ENCODE peak calls at places on chromosomes 16 and 17, in five cellular contexts. Z is CD8-positive, alpha-beta T cell; M is GM23338; U is psoas muscle; W is HCT116. E is an unnamed sample.

GRCh38 chr16:67766281-67766680 is 40.1 kb downstream of the RANBP10 start:
- DNase-seq in M (no peak), W (no peak), Z (no peak), U (no peak), E (no peak)

GRCh38 chr16:87358250-87358649 is 25.3 kb downstream of the FBXO31 start:
- DNase-seq in M (no peak), W (no peak), U (no peak), Z (no peak), E (no peak)

GRCh38 chr17:15490634-15491261 is 23.3 kb upstream of the CDRT4 start:
- DNase-seq in W (peak), M (peak), Z (no peak), U (peak), E (no peak)

GRCh38 chr17:74357466-74357809 is 4.2 kb downstream of the BTBD17 start:
- DNase-seq in M (peak), Z (no peak), W (no peak), U (no peak), E (no peak)

GRCh38 chr17:2138768-2139167 is 83.9 kb downstream of the HIC1 start:
- DNase-seq in Z (no peak), M (no peak), W (no peak), U (peak), E (no peak)

GRCh38 chr17:64150237-64151015 is 20.5 kb upstream of the ERN1 start:
- DNase-seq in Z (no peak), W (no peak), M (no peak), U (peak), E (no peak)

GRCh38 chr17:9402590-9403199 is 172.9 kb downstream of the STX8 start:
- DNase-seq in Z (no peak), M (peak), U (no peak), W (peak), E (no peak)

GRCh38 chr16:11824362-11824761 is 27.0 kb downstream of the RSL1D1 start:
- DNase-seq in M (no peak), W (no peak), U (peak), Z (no peak), E (no peak)

GRCh38 chr16:87922250-87922871 is 14.0 kb downstream of the CA5A start:
- DNase-seq in Z (no peak), W (no peak), U (no peak), M (no peak), E (no peak)

GRCh38 chr17:47702391-47702995 is 8.5 kb downstream of the TBKBP1 start:
- DNase-seq in U (no peak), W (no peak), Z (no peak), M (no peak), E (no peak)

GRCh38 chr17:79632432-79632735 is 21.5 kb upstream of the RBFOX3 start:
- DNase-seq in U (no peak), M (no peak), W (no peak), Z (no peak), E (no peak)

GRCh38 chr17:72166040-72166439 is 45.2 kb downstream of the SOX9 start:
- DNase-seq in Z (no peak), M (peak), U (no peak), W (no peak), E (no peak)

GRCh38 chr17:2435852-2436251 is 35.0 kb upstream of the MNT start:
- DNase-seq in W (no peak), Z (no peak), M (peak), U (no peak), E (no peak)

GRCh38 chr16:68146583-68146982 is 61.4 kb downstream of the NFATC3 start:
- DNase-seq in U (no peak), M (peak), Z (no peak), W (no peak), E (no peak)

GRCh38 chr17:63947711-63948330 is 15.7 kb upstream of the CD79B start:
- DNase-seq in W (no peak), Z (no peak), U (no peak), M (no peak), E (no peak)

GRCh38 chr17:57986841-57987581 is 1.0 kb downstream of the VEZF1 start:
- DNase-seq in M (peak), U (peak), W (no peak), Z (peak), E (no peak)

GRCh38 chr17:65229596-65229995 is 92.4 kb downstream of the RGS9 start:
- DNase-seq in M (no peak), U (no peak), Z (no peak), W (no peak), E (no peak)

GRCh38 chr17:79148584-79148983 is 74.0 kb downstream of the ENGASE start:
- DNase-seq in U (no peak), W (no peak), M (no peak), Z (no peak), E (no peak)

GRCh38 chr17:1577186-1577585 is 14.6 kb upstream of the PITPNA start:
- DNase-seq in Z (no peak), W (no peak), M (peak), U (peak), E (peak)

GRCh38 chr17:64655704-64656103 is 6.4 kb downstream of the SMURF2 start:
- DNase-seq in Z (no peak), M (no peak), U (no peak), W (no peak), E (no peak)

GRCh38 chr17:72163474-72163873 is 42.7 kb downstream of the SOX9 start:
- DNase-seq in U (no peak), W (no peak), M (no peak), Z (no peak), E (no peak)

GRCh38 chr16:2971985-2972784 is 3.0 kb downstream of the PAQR4 start:
- DNase-seq in U (no peak), Z (no peak), M (no peak), W (no peak), E (no peak)

GRCh38 chr17:31583795-31584340 is 192.4 kb downstream of the RAB11FIP4 start:
- DNase-seq in Z (no peak), M (no peak), W (no peak), U (no peak), E (no peak)

GRCh38 chr16:14483819-14484385 is 146.2 kb downstream of the PARN start:
- DNase-seq in M (no peak), Z (no peak), W (no peak), U (no peak), E (no peak)

GRCh38 chr17:72518810-72519597 is 398.2 kb downstream of the SOX9 start:
- DNase-seq in W (no peak), U (no peak), M (no peak), Z (no peak), E (no peak)

GRCh38 chr16:27439273-27440018 is 37.5 kb downstream of the IL21R start:
- DNase-seq in U (no peak), Z (no peak), W (no peak), M (no peak), E (no peak)

GRCh38 chr16:31508706-31509523 is 724 bp upstream of the RUSF1 start:
- DNase-seq in W (no peak), M (no peak), U (no peak), Z (no peak), E (no peak)

GRCh38 chr17:79592641-79593040 is 18.2 kb downstream of the RBFOX3 start:
- DNase-seq in U (no peak), M (no peak), W (no peak), Z (no peak), E (no peak)

GRCh38 chr17:81206166-81206565 is 16.6 kb downstream of the CEP131 start:
- DNase-seq in U (no peak), M (no peak), W (no peak), Z (no peak), E (no peak)

GRCh38 chr17:21098934-21099687 is 27.7 kb upstream of the DHRS7B start:
- DNase-seq in W (peak), U (peak), Z (peak), M (peak), E (no peak)

GRCh38 chr17:77109159-77110005 is 31.4 kb upstream of the SEC14L1 start:
- DNase-seq in Z (no peak), W (no peak), M (no peak), U (no peak), E (no peak)
- H3K27ac ChIP-seq in Z (no peak), W (no peak), M (peak), U (peak), E (peak)

DNA sequence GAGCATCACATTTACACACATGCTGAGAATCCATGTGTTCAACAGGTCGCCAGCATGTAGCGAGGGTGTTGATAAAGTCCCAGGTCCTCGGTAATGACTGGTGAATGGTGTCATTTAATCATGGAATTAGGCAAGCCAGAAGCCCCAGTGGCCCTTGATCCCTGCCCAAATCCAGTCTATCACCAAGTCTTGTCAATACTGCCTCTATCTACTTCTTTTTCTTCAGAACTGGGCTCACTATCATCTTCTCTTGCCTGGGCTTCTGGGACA is 31.3 kb upstream of the MED13 start:
- DNase-seq in W (no peak), M (no peak), Z (no peak), U (no peak), E (no peak)
- H3K27ac ChIP-seq in W (no peak), M (no peak), Z (no peak), U (no peak), E (no peak)

DNA sequence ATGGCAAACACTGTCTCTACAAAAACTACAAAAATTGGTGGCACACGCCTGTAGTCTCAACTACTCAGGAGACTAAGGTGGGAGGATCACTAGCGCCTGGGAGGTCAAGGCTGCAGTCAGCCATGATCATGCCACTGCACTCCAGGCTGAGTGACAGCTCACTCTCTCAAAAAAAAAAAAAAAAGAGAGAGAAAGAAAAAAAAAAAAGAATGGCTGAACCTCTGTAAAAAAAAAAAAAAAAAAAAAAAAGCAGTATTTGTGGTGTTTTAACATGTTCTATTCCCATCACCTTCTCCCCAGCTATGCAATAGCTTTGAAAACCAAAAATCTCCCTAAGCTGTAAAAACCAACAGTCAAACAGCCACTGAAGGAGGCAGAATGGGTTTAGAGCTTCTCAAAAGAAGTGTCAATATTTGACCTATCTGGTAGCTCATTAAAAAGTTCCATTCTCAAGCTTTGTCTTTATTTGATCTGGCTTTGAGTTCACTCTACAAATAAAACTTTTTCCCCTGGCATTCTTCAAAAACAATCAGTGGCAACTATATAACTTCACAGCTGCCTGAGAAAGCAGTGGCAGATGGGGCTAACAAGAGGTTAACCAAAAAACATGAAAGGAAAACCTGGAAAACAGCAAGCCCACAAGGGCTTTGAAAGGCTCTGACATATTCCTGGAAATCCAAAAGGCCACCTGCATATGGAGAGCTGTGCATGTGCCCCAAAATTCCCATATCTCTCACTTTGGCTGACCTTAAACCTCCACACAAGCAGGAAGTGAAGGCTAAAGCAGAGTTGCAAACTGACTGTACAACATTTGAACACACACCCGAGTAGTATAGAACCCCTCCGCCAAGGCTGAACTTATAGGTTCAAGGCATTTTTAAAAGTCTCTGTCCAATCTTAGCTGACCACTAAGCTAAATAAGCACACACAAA is 36.0 kb downstream of the USP32 start:
- DNase-seq in U (no peak), W (no peak), Z (no peak), M (no peak), E (no peak)
- H3K27ac ChIP-seq in U (no peak), W (no peak), Z (no peak), M (peak), E (no peak)

DNA sequence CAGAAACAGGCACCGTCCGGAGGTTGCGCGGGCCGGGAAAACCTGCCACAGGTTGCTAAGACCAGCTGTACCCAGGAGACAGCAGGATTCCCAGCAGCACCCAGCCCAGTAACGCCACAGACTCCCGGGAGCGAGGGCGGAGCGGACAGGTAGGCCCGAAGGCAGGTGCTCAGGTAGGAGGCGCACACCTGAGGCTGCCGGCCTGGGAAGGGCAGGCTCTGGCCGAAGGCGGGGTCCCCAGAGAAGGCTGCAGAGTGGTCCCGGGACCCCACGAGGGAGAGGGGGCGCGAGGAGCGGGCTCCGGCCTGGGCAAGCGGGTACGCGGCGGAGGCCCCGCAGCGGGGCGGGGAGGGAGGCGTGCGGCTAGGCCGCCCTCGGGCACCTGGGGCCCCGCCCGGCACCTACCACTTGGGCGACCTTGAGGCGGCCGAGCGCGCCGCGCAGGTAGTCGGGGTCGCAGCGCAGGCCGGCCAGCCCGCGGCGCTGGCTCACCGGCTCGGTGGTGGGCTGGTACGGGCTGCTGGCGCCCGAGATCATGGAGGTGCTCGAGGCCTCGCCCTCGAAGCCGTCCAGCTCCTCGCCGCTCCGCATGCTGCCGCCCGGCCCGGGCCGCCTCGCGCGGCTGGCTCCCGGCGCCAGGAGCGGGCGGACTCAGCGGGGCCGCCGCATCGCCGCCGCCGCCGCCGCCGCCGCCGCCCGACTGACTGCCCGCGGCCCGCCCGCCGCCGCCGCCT is 441 bp downstream of the CMTM4 start:
- DNase-seq in U (peak), M (peak), W (no peak), Z (peak), E (no peak)
- H3K27ac ChIP-seq in U (peak), M (peak), W (peak), Z (no peak), E (peak)

GRCh38 chr17:29140051-29140582 is 40.1 kb downstream of the MYO18A start:
- DNase-seq in W (no peak), Z (peak), M (peak), U (peak), E (no peak)
- H3K27ac ChIP-seq in W (no peak), Z (peak), M (no peak), U (peak), E (no peak)

DNA sequence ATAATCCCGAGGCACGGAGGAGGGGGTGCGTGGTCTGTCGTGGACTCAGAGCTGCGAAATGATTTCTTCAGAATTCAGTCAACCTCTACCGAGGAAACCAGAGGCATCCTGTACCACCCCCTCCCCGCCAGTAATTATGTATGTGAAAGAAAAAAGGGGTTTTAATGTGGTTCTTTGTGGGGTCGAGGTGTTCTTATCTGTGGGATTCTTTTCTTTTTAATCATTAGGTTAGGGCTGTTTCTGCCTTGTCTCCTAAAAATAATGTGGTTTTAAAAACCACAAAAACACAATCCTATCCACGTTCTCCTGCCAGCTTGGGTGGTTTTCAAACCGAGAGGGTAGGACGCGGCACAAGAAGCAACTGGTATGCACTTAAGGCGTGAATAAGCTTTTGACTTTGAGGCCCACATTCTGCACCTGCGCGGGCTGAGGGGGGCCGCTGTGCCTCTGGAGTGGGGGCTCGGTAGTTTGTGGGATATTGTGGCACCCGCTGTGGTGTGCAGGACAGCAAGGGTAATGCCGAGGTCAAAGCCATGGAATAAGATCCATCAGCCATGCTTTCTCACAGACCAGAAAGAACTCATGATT is 1.0 kb downstream of the SLC47A1 start:
- DNase-seq in W (no peak), U (no peak), Z (no peak), M (no peak), E (no peak)
- H3K27ac ChIP-seq in W (no peak), U (peak), Z (no peak), M (no peak), E (no peak)

DNA sequence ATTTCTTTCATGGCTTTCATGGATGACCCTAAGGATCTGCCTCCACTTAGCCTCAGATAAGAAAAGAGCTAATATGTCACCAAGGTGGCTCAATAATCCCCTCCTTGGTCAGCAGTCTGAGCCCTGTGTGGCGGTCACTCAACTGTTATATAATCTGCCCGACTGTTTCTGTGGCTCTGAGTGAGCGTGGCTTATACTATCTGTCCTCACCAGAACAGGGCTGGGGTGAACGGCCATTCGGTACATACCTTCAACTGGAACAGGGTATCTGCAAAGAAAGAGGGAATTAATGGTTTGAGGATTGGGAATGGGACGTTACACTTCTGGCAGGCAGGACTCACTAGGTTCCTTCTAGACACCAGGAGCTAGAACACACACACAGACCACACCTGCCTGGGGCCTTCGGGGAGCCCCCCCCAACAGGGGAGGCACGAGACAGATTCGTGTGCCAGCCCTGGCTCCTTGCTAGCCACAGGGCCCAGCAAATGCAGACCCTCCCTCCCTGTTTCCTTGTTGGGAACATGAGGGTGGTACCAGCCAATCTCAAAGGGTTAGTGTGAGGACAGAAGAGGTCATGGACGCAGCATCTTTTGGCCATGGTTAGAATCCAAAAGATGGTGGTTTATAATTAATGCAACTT is 3.7 kb downstream of the CHMP1A start:
- DNase-seq in U (no peak), W (no peak), M (no peak), Z (no peak), E (no peak)
- H3K27ac ChIP-seq in U (no peak), W (no peak), M (no peak), Z (no peak), E (no peak)

E was measured in epithelial cell of prostate.